ENCODE peak calls at places on chromosomes 3 and 15, in nine cellular contexts. W, X, E, G, I, D, M, Q and V are unnamed samples.
A peak's percentile ranks its signal among the peaks of the same experiment; 100 is the strongest.

GRCh38 chr3:186162221-186162620 is 53.3 kb upstream of the ETV5 start:
- DNase-seq in W (no peak), X (no peak), E (no peak), G (no peak), I (no peak), D (no peak), M (peak; percentile 19), Q (no peak), V (no peak)

GRCh38 chr3:48088056-48088748 is 72.0 kb upstream of the MAP4 start:
- DNase-seq in W (no peak), X (peak; percentile 66), E (no peak), G (no peak), I (no peak), D (peak; percentile 60), M (peak; percentile 45), Q (no peak), V (no peak)

GRCh38 chr15:72198410-72199270 is 1.1 kb upstream of the GRAMD2A start:
- DNase-seq in W (no peak), X (no peak), E (no peak), G (no peak), I (no peak), D (no peak), M (no peak), Q (no peak), V (no peak)

GRCh38 chr15:68497206-68497910 is 65.4 kb upstream of the ITGA11 start:
- DNase-seq in W (no peak), X (no peak), E (no peak), G (no peak), I (no peak), D (peak; percentile 36), M (no peak), Q (no peak), V (no peak)

GRCh38 chr3:115659253-115659652 is 35.9 kb downstream of the GAP43 start:
- DNase-seq in W (no peak), X (no peak), E (no peak), G (no peak), I (no peak), D (peak; percentile 24), M (no peak), Q (no peak), V (no peak)

GRCh38 chr15:57472861-57473260 is 96.6 kb downstream of the CGNL1 start:
- DNase-seq in W (no peak), X (no peak), E (no peak), G (no peak), I (no peak), D (peak; percentile 75), M (no peak), Q (no peak), V (no peak)

GRCh38 chr15:81312790-81313543 is 11.0 kb downstream of the STARD5 start:
- DNase-seq in W (no peak), X (no peak), E (peak; percentile 99), G (no peak), I (no peak), D (peak; percentile 99), M (peak; percentile 59), Q (peak; percentile 92), V (peak; percentile 84)

GRCh38 chr3:73502609-73503560 is 121.9 kb downstream of the PDZRN3 start:
- DNase-seq in W (no peak), X (peak; percentile 55), E (peak; percentile 41), G (no peak), I (peak; percentile 66), D (peak; percentile 88), M (peak; percentile 52), Q (peak; percentile 86), V (no peak)

DNA sequence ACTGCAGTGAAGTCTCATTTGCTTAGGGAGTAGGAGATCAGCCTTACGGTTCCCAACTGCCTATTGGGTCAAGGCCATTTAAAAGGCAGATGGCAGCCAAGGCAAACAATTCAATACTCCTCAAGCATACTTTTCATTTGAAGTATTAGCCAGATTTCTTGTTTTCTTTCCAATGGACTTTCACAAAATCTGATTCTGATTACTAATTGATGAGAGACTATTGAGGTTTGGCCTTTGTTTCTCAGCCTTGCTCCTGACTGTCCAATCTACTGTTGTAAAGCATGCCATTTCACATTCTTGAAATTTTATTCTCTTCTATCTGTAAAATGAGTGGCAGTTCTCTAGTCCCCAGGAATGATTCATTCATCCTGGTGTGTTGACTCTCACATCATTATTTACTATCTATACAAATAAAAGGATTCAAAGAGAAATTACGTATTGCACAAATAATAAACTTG is 166.2 kb upstream of the TGFBR2 start:
- DNase-seq in W (no peak), X (no peak), E (no peak), G (no peak), I (no peak), D (peak; percentile 24), M (no peak), Q (no peak), V (no peak)
- H3K27ac ChIP-seq in W (no peak overlapping the region), X (no peak overlapping the region), E (no peak overlapping the region), G (no peak overlapping the region), I (no peak overlapping the region), D (no peak overlapping the region), M (peak overlapping the region; percentile 70), Q (no peak overlapping the region), V (peak overlapping the region; percentile 77)

GRCh38 chr3:84963137-84963536 is 4.3 kb downstream of the CADM2 start:
- DNase-seq in W (no peak), X (no peak), E (no peak), G (no peak), I (no peak), D (no peak), M (no peak), Q (no peak), V (no peak)

GRCh38 chr3:84960994-84961393 is 2.2 kb downstream of the CADM2 start:
- DNase-seq in W (no peak), X (no peak), E (no peak), G (no peak), I (no peak), D (no peak), M (no peak), Q (no peak), V (no peak)

GRCh38 chr3:84960581-84960980 is 1.8 kb downstream of the CADM2 start:
- DNase-seq in W (no peak), X (no peak), E (no peak), G (no peak), I (no peak), D (no peak), M (no peak), Q (no peak), V (no peak)

GRCh38 chr3:84961492-84962255 is 2.9 kb downstream of the CADM2 start:
- DNase-seq in W (no peak), X (no peak), E (no peak), G (no peak), I (no peak), D (no peak), M (no peak), Q (no peak), V (no peak)

DNA sequence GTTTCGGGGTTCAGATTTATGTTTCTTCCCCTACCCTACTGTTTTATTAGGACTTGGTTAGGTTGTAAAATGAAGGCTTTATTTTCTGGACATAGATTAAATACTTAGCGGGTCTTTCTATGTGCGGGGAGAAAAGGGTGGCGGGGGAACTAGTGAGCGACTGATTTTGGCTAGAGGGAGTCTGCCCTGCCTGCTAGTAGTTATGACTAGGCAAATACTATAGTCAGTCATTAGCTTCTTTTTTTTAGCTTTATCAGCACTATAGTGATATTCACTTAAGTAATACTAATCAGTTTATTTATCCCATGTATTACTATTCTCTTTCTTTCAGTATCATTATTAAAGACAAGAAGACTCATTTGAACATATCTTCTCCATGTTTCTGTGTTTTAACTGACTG is 3.7 kb downstream of the CADM2 start:
- DNase-seq in W (no peak), X (no peak), E (no peak), G (no peak), I (no peak), D (no peak), M (no peak), Q (no peak), V (no peak)
- H3K4me1 ChIP-seq in W (peaks cover 5% of the 10 kb centered on the region), X (no peaks in the 10 kb centered on the region), E (peaks cover 9% of the 10 kb centered on the region), G (peaks cover 12% of the 10 kb centered on the region), I (no peaks in the 10 kb centered on the region), D (no peaks in the 10 kb centered on the region), M (peaks cover 26% of the 10 kb centered on the region), Q (peaks cover 8% of the 10 kb centered on the region), V (peaks cover 12% of the 10 kb centered on the region)

GRCh38 chr3:52854013-52854412 is 19.2 kb upstream of the MUSTN1 start:
- DNase-seq in W (no peak), X (no peak), E (no peak), G (no peak), I (no peak), D (no peak), M (no peak), Q (no peak), V (no peak)

GRCh38 chr3:52849656-52850055 is 14.8 kb upstream of the MUSTN1 start:
- DNase-seq in W (no peak), X (no peak), E (no peak), G (no peak), I (no peak), D (no peak), M (no peak), Q (no peak), V (no peak)

GRCh38 chr3:52848617-52849016 is 13.8 kb upstream of the MUSTN1 start:
- DNase-seq in W (no peak), X (no peak), E (peak; percentile 16), G (no peak), I (no peak), D (peak; percentile 87), M (no peak), Q (no peak), V (no peak)

GRCh38 chr3:52852419-52852818 is 17.6 kb upstream of the MUSTN1 start:
- DNase-seq in W (no peak), X (no peak), E (no peak), G (no peak), I (no peak), D (no peak), M (no peak), Q (no peak), V (no peak)

GRCh38 chr3:52851348-52851747 is 16.5 kb upstream of the MUSTN1 start:
- DNase-seq in W (no peak), X (peak; percentile 59), E (peak; percentile 12), G (no peak), I (peak; percentile 29), D (peak; percentile 58), M (no peak), Q (no peak), V (no peak)
- H3K36me3 ChIP-seq in W (peaks cover 47% of the 10 kb centered on the region), X (peaks cover 6% of the 10 kb centered on the region), E (peaks cover 3% of the 10 kb centered on the region), G (peaks cover 19% of the 10 kb centered on the region), I (peaks cover 6% of the 10 kb centered on the region), D (no peaks in the 10 kb centered on the region), M (peaks cover 67% of the 10 kb centered on the region), Q (no peaks in the 10 kb centered on the region), V (peaks cover 32% of the 10 kb centered on the region)

GRCh38 chr15:73694419-73694818 is 10.2 kb downstream of the CD276 start:
- DNase-seq in W (no peak), X (no peak), E (no peak), G (no peak), I (no peak), D (peak; percentile 52), M (no peak), Q (no peak), V (no peak)

GRCh38 chr15:73695773-73696640 is 11.8 kb downstream of the CD276 start:
- DNase-seq in W (no peak), X (no peak), E (peak; percentile 16), G (no peak), I (no peak), D (no peak), M (no peak), Q (no peak), V (no peak)

GRCh38 chr15:73686781-73687256 is 2.6 kb downstream of the CD276 start:
- DNase-seq in W (no peak), X (peak; percentile 31), E (peak; percentile 73), G (no peak), I (no peak), D (peak; percentile 98), M (no peak), Q (no peak), V (no peak)

GRCh38 chr15:73688455-73688854 is 4.3 kb downstream of the CD276 start:
- DNase-seq in W (no peak), X (no peak), E (no peak), G (no peak), I (no peak), D (peak; percentile 61), M (no peak), Q (no peak), V (no peak)

DNA sequence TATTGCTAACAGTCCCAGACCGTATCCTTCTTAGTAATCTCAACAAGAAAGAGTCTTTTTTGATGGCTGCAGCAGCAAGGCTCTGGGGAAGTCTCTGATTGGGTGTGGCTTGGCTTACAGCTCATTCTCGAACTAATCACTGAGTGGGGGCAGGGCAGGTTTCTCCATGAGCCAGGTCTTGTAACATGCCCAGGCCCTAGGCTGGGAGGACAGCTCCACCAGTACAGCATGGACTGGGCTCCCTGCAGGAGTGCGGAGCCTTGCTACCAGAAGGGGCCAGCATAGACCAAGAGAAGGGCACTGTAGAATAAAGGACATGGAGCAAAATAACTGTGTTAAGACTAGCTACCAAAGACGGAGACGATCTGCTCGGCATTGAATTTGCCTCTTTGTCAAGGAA is 7.2 kb downstream of the CD276 start:
- DNase-seq in W (no peak), X (peak; percentile 23), E (peak; percentile 80), G (no peak), I (no peak), D (peak; percentile 96), M (peak; percentile 60), Q (peak; percentile 66), V (peak; percentile 57)
- H3K27ac ChIP-seq in W (no peak overlapping the region), X (no peak overlapping the region), E (no peak overlapping the region), G (no peak overlapping the region), I (no peak overlapping the region), D (peak overlapping the region; percentile 43), M (peak overlapping the region; percentile 10), Q (no peak overlapping the region), V (no peak overlapping the region)